ENCODE peak calls at places on chromosomes 12 and 14, in eight cellular contexts. One of them, this sample, is unnamed.

GRCh38 chr14:104892517-104893434 is 27.7 kb downstream of the CEP170B start:
- DNase-seq in RWPE2: peak
- DNase-seq in heart left ventricle: peak
- DNase-seq in stomach: peak
- DNase-seq in cardiac muscle cell: no peak
- DNase-seq in dorsolateral prefrontal cortex: peak
- DNase-seq in PC-3: no peak
- DNase-seq in pancreas: peak
- DNase-seq in this sample: no peak

GRCh38 chr12:52120951-52121847 is 41.7 kb downstream of the SMIM41 start:
- DNase-seq in cardiac muscle cell: no peak
- DNase-seq in dorsolateral prefrontal cortex: peak
- DNase-seq in stomach: no peak
- DNase-seq in pancreas: no peak
- DNase-seq in heart left ventricle: no peak
- DNase-seq in RWPE2: no peak
- DNase-seq in PC-3: peak
- DNase-seq in this sample: no peak

GRCh38 chr14:55130194-55130550 is 1.1 kb downstream of the LGALS3 start:
- DNase-seq in heart left ventricle: no peak
- DNase-seq in cardiac muscle cell: peak
- DNase-seq in stomach: peak
- DNase-seq in dorsolateral prefrontal cortex: no peak
- DNase-seq in PC-3: peak
- DNase-seq in RWPE2: no peak
- DNase-seq in pancreas: peak
- DNase-seq in this sample: no peak

GRCh38 chr12:50505945-50506344 is 1.2 kb downstream of the DIP2B start:
- DNase-seq in heart left ventricle: peak
- DNase-seq in dorsolateral prefrontal cortex: peak
- DNase-seq in cardiac muscle cell: peak
- DNase-seq in pancreas: peak
- DNase-seq in stomach: no peak
- DNase-seq in RWPE2: no peak
- DNase-seq in PC-3: peak
- DNase-seq in this sample: peak

GRCh38 chr14:55301722-55302121 is 30.5 kb downstream of the FBXO34 start:
- DNase-seq in RWPE2: no peak
- DNase-seq in dorsolateral prefrontal cortex: no peak
- DNase-seq in PC-3: peak
- DNase-seq in stomach: no peak
- DNase-seq in pancreas: no peak
- DNase-seq in heart left ventricle: no peak
- DNase-seq in cardiac muscle cell: peak
- DNase-seq in this sample: no peak

GRCh38 chr12:113788020-113788856 is 177.9 kb downstream of the RBM19 start:
- DNase-seq in cardiac muscle cell: peak
- DNase-seq in dorsolateral prefrontal cortex: no peak
- DNase-seq in heart left ventricle: no peak
- DNase-seq in stomach: no peak
- DNase-seq in pancreas: no peak
- DNase-seq in PC-3: peak
- DNase-seq in RWPE2: no peak
- DNase-seq in this sample: no peak

GRCh38 chr12:109739747-109740693 is 26.4 kb downstream of the FAM222A start:
- DNase-seq in pancreas: peak
- DNase-seq in stomach: peak
- DNase-seq in dorsolateral prefrontal cortex: peak
- DNase-seq in cardiac muscle cell: peak
- DNase-seq in PC-3: no peak
- DNase-seq in RWPE2: peak
- DNase-seq in heart left ventricle: no peak
- DNase-seq in this sample: no peak

GRCh38 chr12:15966426-15966825 is 55.3 kb downstream of the DERA start:
- DNase-seq in RWPE2: no peak
- DNase-seq in PC-3: peak
- DNase-seq in dorsolateral prefrontal cortex: no peak
- DNase-seq in cardiac muscle cell: peak
- DNase-seq in pancreas: no peak
- DNase-seq in stomach: no peak
- DNase-seq in heart left ventricle: no peak
- DNase-seq in this sample: no peak

GRCh38 chr14:104100171-104101085 is 14.9 kb downstream of the ASPG start:
- DNase-seq in pancreas: no peak
- DNase-seq in dorsolateral prefrontal cortex: no peak
- DNase-seq in heart left ventricle: no peak
- DNase-seq in cardiac muscle cell: no peak
- DNase-seq in stomach: no peak
- DNase-seq in PC-3: no peak
- DNase-seq in RWPE2: peak
- DNase-seq in this sample: no peak

GRCh38 chr12:131060011-131060703 is 106.5 kb downstream of the ADGRD1 start:
- DNase-seq in RWPE2: peak
- DNase-seq in dorsolateral prefrontal cortex: no peak
- DNase-seq in cardiac muscle cell: no peak
- DNase-seq in pancreas: no peak
- DNase-seq in heart left ventricle: peak
- DNase-seq in PC-3: no peak
- DNase-seq in stomach: peak
- DNase-seq in this sample: no peak

GRCh38 chr14:92217956-92218355 is 96.2 kb downstream of the CPSF2 start:
- DNase-seq in PC-3: no peak
- DNase-seq in stomach: no peak
- DNase-seq in pancreas: no peak
- DNase-seq in dorsolateral prefrontal cortex: no peak
- DNase-seq in cardiac muscle cell: no peak
- DNase-seq in heart left ventricle: no peak
- DNase-seq in RWPE2: no peak
- DNase-seq in this sample: no peak

GRCh38 chr14:64970776-64971451 is 1.2 kb downstream of the RAB15 start:
- DNase-seq in PC-3: peak
- DNase-seq in dorsolateral prefrontal cortex: peak
- DNase-seq in heart left ventricle: no peak
- DNase-seq in stomach: no peak
- DNase-seq in pancreas: no peak
- DNase-seq in cardiac muscle cell: no peak
- DNase-seq in RWPE2: no peak
- DNase-seq in this sample: no peak

GRCh38 chr14:53180272-53181221 is 27.4 kb upstream of the DDHD1 start:
- DNase-seq in cardiac muscle cell: peak
- DNase-seq in pancreas: no peak
- DNase-seq in stomach: no peak
- DNase-seq in heart left ventricle: no peak
- DNase-seq in PC-3: no peak
- DNase-seq in RWPE2: no peak
- DNase-seq in dorsolateral prefrontal cortex: no peak
- DNase-seq in this sample: no peak

GRCh38 chr12:124720019-124720686 is 143.5 kb downstream of the SCARB1 start:
- DNase-seq in PC-3: peak
- DNase-seq in pancreas: no peak
- DNase-seq in RWPE2: no peak
- DNase-seq in heart left ventricle: no peak
- DNase-seq in cardiac muscle cell: peak
- DNase-seq in dorsolateral prefrontal cortex: no peak
- DNase-seq in stomach: no peak
- DNase-seq in this sample: no peak

GRCh38 chr14:106737025-106737424 is 1210.6 kb downstream of the TMEM121 start:
- DNase-seq in pancreas: no peak
- DNase-seq in RWPE2: no peak
- DNase-seq in PC-3: no peak
- DNase-seq in heart left ventricle: no peak
- DNase-seq in stomach: no peak
- DNase-seq in cardiac muscle cell: no peak
- DNase-seq in dorsolateral prefrontal cortex: no peak
- DNase-seq in this sample: no peak

GRCh38 chr14:93984987-93985410 is 8.6 kb upstream of the ASB2 start:
- DNase-seq in RWPE2: no peak
- DNase-seq in heart left ventricle: no peak
- DNase-seq in dorsolateral prefrontal cortex: peak
- DNase-seq in pancreas: no peak
- DNase-seq in stomach: no peak
- DNase-seq in cardiac muscle cell: peak
- DNase-seq in PC-3: peak
- DNase-seq in this sample: peak

GRCh38 chr14:90620540-90621204 is 195.6 kb downstream of the TTC7B start:
- DNase-seq in pancreas: no peak
- DNase-seq in cardiac muscle cell: no peak
- DNase-seq in dorsolateral prefrontal cortex: no peak
- DNase-seq in RWPE2: no peak
- DNase-seq in stomach: no peak
- DNase-seq in PC-3: no peak
- DNase-seq in heart left ventricle: no peak
- DNase-seq in this sample: no peak

GRCh38 chr12:65822732-65823480 is 1.4 kb upstream of the HMGA2 start:
- DNase-seq in PC-3: peak
- DNase-seq in pancreas: peak
- DNase-seq in dorsolateral prefrontal cortex: no peak
- DNase-seq in stomach: peak
- DNase-seq in RWPE2: peak
- DNase-seq in heart left ventricle: peak
- DNase-seq in cardiac muscle cell: peak
- DNase-seq in this sample: no peak

GRCh38 chr14:70171719-70172118 is 17.0 kb downstream of the SLC8A3 start:
- DNase-seq in dorsolateral prefrontal cortex: no peak
- DNase-seq in heart left ventricle: no peak
- DNase-seq in stomach: no peak
- DNase-seq in pancreas: no peak
- DNase-seq in cardiac muscle cell: no peak
- DNase-seq in PC-3: no peak
- DNase-seq in RWPE2: no peak
- DNase-seq in this sample: no peak

GRCh38 chr14:71693373-71693772 is 238.9 kb upstream of the RGS6 start:
- DNase-seq in dorsolateral prefrontal cortex: no peak
- DNase-seq in heart left ventricle: no peak
- DNase-seq in stomach: no peak
- DNase-seq in PC-3: no peak
- DNase-seq in RWPE2: no peak
- DNase-seq in pancreas: no peak
- DNase-seq in cardiac muscle cell: peak
- DNase-seq in this sample: no peak

GRCh38 chr12:2295941-2296461 is 243.2 kb downstream of the CACNA1C start:
- DNase-seq in heart left ventricle: no peak
- DNase-seq in RWPE2: no peak
- DNase-seq in pancreas: no peak
- DNase-seq in dorsolateral prefrontal cortex: no peak
- DNase-seq in PC-3: no peak
- DNase-seq in cardiac muscle cell: peak
- DNase-seq in stomach: no peak
- DNase-seq in this sample: no peak

DNA sequence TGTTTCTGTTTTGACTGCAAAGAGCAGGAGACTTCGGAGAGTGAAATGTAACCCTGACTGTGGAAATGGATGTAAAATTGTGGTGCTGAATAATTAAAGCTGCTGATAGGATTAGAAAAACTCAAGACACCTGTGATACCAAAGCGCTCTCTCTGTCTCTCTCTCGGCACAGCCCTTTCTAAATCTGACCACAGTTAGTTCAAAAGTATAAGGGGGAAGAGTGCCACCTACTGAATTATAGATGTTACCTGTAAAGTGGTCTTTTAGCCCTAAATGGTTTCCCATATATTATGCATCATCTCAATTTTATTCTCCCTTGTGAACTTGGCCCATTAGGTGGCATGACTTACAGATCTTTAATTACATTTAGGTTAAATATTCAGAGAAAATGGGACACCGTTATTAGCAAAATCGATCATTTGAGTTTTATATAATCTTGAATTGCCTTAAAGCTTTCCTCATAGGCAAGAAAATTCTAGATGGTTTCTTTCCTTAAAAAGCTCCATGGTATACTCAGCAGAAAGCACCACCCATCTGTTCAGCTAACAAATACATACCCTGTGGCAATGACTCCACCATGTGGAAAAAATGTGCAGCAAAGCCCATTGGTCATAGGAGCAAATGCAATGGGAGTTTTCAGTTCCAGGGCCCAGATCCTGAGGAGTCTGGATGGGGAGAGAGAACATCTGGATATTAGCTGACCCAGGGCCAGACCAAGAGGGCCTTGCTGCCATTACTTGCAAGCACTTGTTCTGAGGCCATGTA is 18.1 kb downstream of the RFC5 start:
- DNase-seq in pancreas: no peak
- DNase-seq in heart left ventricle: no peak
- DNase-seq in RWPE2: no peak
- DNase-seq in dorsolateral prefrontal cortex: no peak
- DNase-seq in cardiac muscle cell: peak
- DNase-seq in stomach: no peak
- DNase-seq in PC-3: peak
- DNase-seq in this sample: no peak
- H3K27ac ChIP-seq in pancreas: no peak
- H3K27ac ChIP-seq in heart left ventricle: no peak
- H3K27ac ChIP-seq in RWPE2: peak
- H3K27ac ChIP-seq in dorsolateral prefrontal cortex: no peak
- H3K27ac ChIP-seq in cardiac muscle cell: no peak
- H3K27ac ChIP-seq in stomach: no peak
- H3K27ac ChIP-seq in PC-3: peak
- H3K27ac ChIP-seq in this sample: no peak

GRCh38 chr14:67766035-67766680 is 50.2 kb downstream of the ZFYVE26 start:
- DNase-seq in heart left ventricle: no peak
- DNase-seq in RWPE2: no peak
- DNase-seq in dorsolateral prefrontal cortex: no peak
- DNase-seq in stomach: no peak
- DNase-seq in pancreas: no peak
- DNase-seq in cardiac muscle cell: no peak
- DNase-seq in PC-3: no peak
- DNase-seq in this sample: no peak
- H3K27ac ChIP-seq in heart left ventricle: no peak
- H3K27ac ChIP-seq in RWPE2: no peak
- H3K27ac ChIP-seq in dorsolateral prefrontal cortex: no peak
- H3K27ac ChIP-seq in stomach: no peak
- H3K27ac ChIP-seq in pancreas: no peak
- H3K27ac ChIP-seq in cardiac muscle cell: no peak
- H3K27ac ChIP-seq in PC-3: peak
- H3K27ac ChIP-seq in this sample: no peak

DNA sequence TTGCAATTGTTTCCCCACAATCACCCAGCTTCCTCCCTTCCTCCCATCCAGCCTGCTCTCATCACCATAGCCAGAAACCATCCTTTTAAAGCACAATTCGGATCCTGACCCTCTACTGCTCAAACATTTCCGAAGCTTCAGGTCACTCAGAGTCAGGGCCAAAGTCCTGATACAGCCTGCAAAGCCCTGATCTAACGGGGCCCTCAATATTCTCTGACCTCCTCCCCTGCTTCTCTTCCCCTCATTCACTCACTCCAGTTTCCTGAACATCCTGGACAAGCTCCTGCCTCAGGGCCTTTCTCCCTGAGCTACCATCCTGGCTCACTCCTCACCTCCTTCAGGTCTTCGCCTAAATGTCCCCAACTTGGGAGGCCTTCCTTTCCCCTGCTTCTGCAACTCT is 46.1 kb downstream of the PITPNM2 start:
- DNase-seq in dorsolateral prefrontal cortex: no peak
- DNase-seq in heart left ventricle: no peak
- DNase-seq in cardiac muscle cell: no peak
- DNase-seq in stomach: no peak
- DNase-seq in PC-3: no peak
- DNase-seq in pancreas: no peak
- DNase-seq in RWPE2: no peak
- DNase-seq in this sample: no peak
- H3K27ac ChIP-seq in dorsolateral prefrontal cortex: no peak
- H3K27ac ChIP-seq in heart left ventricle: peak
- H3K27ac ChIP-seq in cardiac muscle cell: no peak
- H3K27ac ChIP-seq in stomach: peak
- H3K27ac ChIP-seq in PC-3: no peak
- H3K27ac ChIP-seq in pancreas: no peak
- H3K27ac ChIP-seq in RWPE2: no peak
- H3K27ac ChIP-seq in this sample: no peak

GRCh38 chr12:88310666-88311065 is 168.6 kb downstream of the TMTC3 start:
- DNase-seq in stomach: no peak
- DNase-seq in RWPE2: no peak
- DNase-seq in pancreas: no peak
- DNase-seq in cardiac muscle cell: peak
- DNase-seq in heart left ventricle: peak
- DNase-seq in dorsolateral prefrontal cortex: no peak
- DNase-seq in PC-3: no peak
- DNase-seq in this sample: no peak
- H3K27ac ChIP-seq in stomach: no peak
- H3K27ac ChIP-seq in RWPE2: peak
- H3K27ac ChIP-seq in pancreas: no peak
- H3K27ac ChIP-seq in cardiac muscle cell: no peak
- H3K27ac ChIP-seq in heart left ventricle: peak
- H3K27ac ChIP-seq in dorsolateral prefrontal cortex: no peak
- H3K27ac ChIP-seq in PC-3: peak
- H3K27ac ChIP-seq in this sample: no peak

This sample was measured in substantia nigra.